ENCODE peak calls at places on chromosomes 6 and 20, in eight cellular contexts. Y is stimulated activated CD4-positive, alpha-beta T cell treated with anti-CD3 and anti-CD28 coated beads, Interleukin-4, amount 100 ng/mL, for 24 hours; N is activated naive CD8-positive, alpha-beta T cell treated with anti-CD3 and anti-CD28 coated beads, Interleukin-2, amount 50 U/mL, for 24 hours; U is stomach; A is HTR-8/SVneo; E is GM12892; W is NCI-H460; Q is LHCN-M2. B is an unnamed sample.

GRCh38 chr20:45826381-45827019 is 612 bp downstream of the TNNC2 start:
- DNase-seq in W (no peak), Y (no peak), N (no peak), A (no peak), Q (peak), U (no peak), E (no peak), B (peak)

GRCh38 chr20:22908944-22909343 is 126.2 kb upstream of the SSTR4 start:
- DNase-seq in Y (no peak), A (no peak), N (no peak), W (no peak), U (no peak), Q (no peak), E (no peak), B (no peak)

GRCh38 chr20:10474606-10475184 is 39.6 kb downstream of the SLX4IP start:
- DNase-seq in W (no peak), A (no peak), E (no peak), N (no peak), U (no peak), Y (no peak), Q (no peak), B (no peak)

GRCh38 chr6:126625019-126625418 is 285.1 kb downstream of the CENPW start:
- DNase-seq in Y (no peak), A (no peak), E (no peak), U (no peak), N (no peak), W (peak), Q (peak), B (peak)

GRCh38 chr6:28250747-28251146 is 1.3 kb downstream of the ZKSCAN4 start:
- DNase-seq in W (no peak), Q (no peak), Y (no peak), A (no peak), E (no peak), U (no peak), N (no peak), B (no peak)

GRCh38 chr20:10673176-10673830 is 496 bp downstream of the JAG1 start:
- DNase-seq in U (peak), N (peak), E (peak), Q (no peak), Y (no peak), W (no peak), A (peak), B (peak)

GRCh38 chr6:106097368-106098231 is 11.5 kb downstream of the PRDM1 start:
- DNase-seq in W (no peak), Y (peak), N (peak), E (no peak), Q (peak), A (no peak), U (no peak), B (no peak)

GRCh38 chr6:10441004-10441654 is 26.3 kb upstream of the TFAP2A start:
- DNase-seq in A (peak), W (peak), U (no peak), E (no peak), N (no peak), Y (no peak), Q (peak), B (no peak)

GRCh38 chr20:16069416-16070010 is 503.7 kb downstream of the KIF16B start:
- DNase-seq in E (no peak), W (no peak), Y (no peak), U (no peak), Q (no peak), N (no peak), A (no peak), B (no peak)

GRCh38 chr6:163651910-163652309 is 237.4 kb downstream of the QKI start:
- DNase-seq in A (no peak), E (no peak), U (no peak), Y (no peak), W (no peak), Q (peak), N (no peak), B (no peak)

GRCh38 chr20:40683221-40683893 is 5.7 kb downstream of the MAFB start:
- DNase-seq in N (no peak), Q (no peak), W (no peak), Y (no peak), A (no peak), U (no peak), E (no peak), B (no peak)

GRCh38 chr6:109318328-109318876 is 63.9 kb downstream of the CD164 start:
- DNase-seq in A (no peak), W (no peak), N (no peak), Q (no peak), E (no peak), U (no peak), Y (no peak), B (peak)

GRCh38 chr20:49594143-49594928 is 26.4 kb upstream of the PTGIS start:
- DNase-seq in Q (peak), A (no peak), E (no peak), W (no peak), N (peak), U (peak), Y (peak), B (peak)

GRCh38 chr6:73803562-73804221 is 107.7 kb downstream of the CD109 start:
- DNase-seq in Q (peak), U (no peak), W (peak), E (no peak), A (peak), N (no peak), Y (no peak), B (peak)

GRCh38 chr6:423799-424345 is 32.3 kb downstream of the IRF4 start:
- DNase-seq in N (no peak), U (no peak), W (no peak), E (no peak), Y (no peak), A (no peak), Q (no peak), B (no peak)

GRCh38 chr6:116278853-116279231 is 888 bp downstream of the TSPYL1 start:
- DNase-seq in A (no peak), Q (peak), U (no peak), N (peak), Y (peak), E (no peak), W (no peak), B (peak)

GRCh38 chr6:152099816-152100618 is 292.5 kb downstream of the ESR1 start:
- DNase-seq in A (no peak), U (no peak), Q (peak), Y (no peak), W (no peak), E (no peak), N (no peak), B (peak)

GRCh38 chr6:129748901-129749748 is 39.1 kb upstream of the ARHGAP18 start:
- DNase-seq in W (no peak), N (no peak), U (no peak), E (no peak), Q (peak), A (no peak), Y (no peak), B (no peak)

GRCh38 chr6:54916858-54917257 is 70.3 kb downstream of the FAM83B start:
- DNase-seq in A (peak), W (no peak), N (no peak), Y (no peak), Q (peak), E (no peak), U (no peak), B (no peak)

GRCh38 chr20:62910217-62910766 is 16.0 kb downstream of the DIDO1 start:
- DNase-seq in U (no peak), N (no peak), A (no peak), Y (no peak), Q (no peak), W (no peak), E (no peak), B (no peak)

GRCh38 chr6:24833711-24834386 is 35.1 kb upstream of the ARMH2 start:
- DNase-seq in A (no peak), Y (no peak), E (no peak), Q (no peak), W (no peak), U (no peak), N (no peak), B (no peak)

GRCh38 chr6:95866732-95867131 is 149.0 kb upstream of the FUT9 start:
- DNase-seq in E (no peak), Y (no peak), N (no peak), W (no peak), U (peak), A (no peak), Q (no peak), B (peak)

GRCh38 chr20:39822667-39823066 is 860.5 kb downstream of the DHX35 start:
- DNase-seq in N (no peak), W (no peak), Q (peak), A (no peak), Y (no peak), E (no peak), U (no peak), B (no peak)

GRCh38 chr6:111087871-111088667 is 766 bp downstream of the SLC16A10 start:
- DNase-seq in E (no peak), Y (peak), W (no peak), N (peak), A (peak), U (peak), Q (no peak), B (peak)

GRCh38 chr20:50873518-50873959 is 57.7 kb downstream of the ADNP start:
- DNase-seq in U (no peak), W (no peak), Y (no peak), N (no peak), A (no peak), Q (no peak), E (no peak), B (no peak)

GRCh38 chr20:47749367-47749766 is 35.9 kb downstream of the SULF2 start:
- DNase-seq in A (no peak), Q (no peak), U (no peak), W (no peak), Y (no peak), N (no peak), E (no peak), B (no peak)

GRCh38 chr6:57297505-57297904 is 19.9 kb upstream of the PRIM2 start:
- DNase-seq in U (no peak), Y (no peak), N (no peak), W (no peak), A (no peak), E (no peak), Q (no peak), B (no peak)

GRCh38 chr6:22756365-22756764 is 187.0 kb downstream of the HDGFL1 start:
- DNase-seq in W (no peak), E (no peak), A (no peak), Y (no peak), Q (peak), N (no peak), U (no peak), B (no peak)

GRCh38 chr20:38272961-38273360 is 12.4 kb upstream of the KIAA1755 start:
- DNase-seq in A (no peak), Y (no peak), Q (peak), E (no peak), U (no peak), W (no peak), N (no peak), B (no peak)

GRCh38 chr6:128554302-128554701 is 33.9 kb upstream of the PTPRK start:
- DNase-seq in A (no peak), W (no peak), U (no peak), E (no peak), Q (peak), N (no peak), Y (no peak), B (no peak)

GRCh38 chr6:144133225-144133821 is 17.0 kb upstream of the STX11 start:
- DNase-seq in A (no peak), W (no peak), N (no peak), U (no peak), Y (no peak), Q (no peak), E (no peak), B (no peak)

GRCh38 chr6:24927985-24928735 is 7.6 kb downstream of the RIPOR2 start:
- DNase-seq in E (no peak), A (no peak), Y (peak), U (no peak), Q (no peak), W (no peak), N (no peak), B (no peak)

GRCh38 chr6:112503210-112503609 is 156.1 kb downstream of the RFPL4B start:
- DNase-seq in A (no peak), Y (no peak), E (no peak), W (no peak), U (no peak), Q (peak), N (no peak), B (peak)

GRCh38 chr20:45817652-45818194 is 5.3 kb downstream of the UBE2C start:
- DNase-seq in E (no peak), Y (no peak), Q (peak), W (peak), A (peak), N (no peak), U (no peak), B (no peak)

GRCh38 chr6:121951918-121952379 is 447.5 kb upstream of the HSF2 start:
- DNase-seq in U (no peak), W (no peak), Y (no peak), Q (peak), A (peak), E (no peak), N (no peak), B (no peak)